ENCODE peak calls at places on chromosomes 12 and 14, in six cellular contexts. B, E, N, F, T and U are unnamed samples.
A peak's percentile ranks its signal among the peaks of the same experiment; 100 is the strongest.

GRCh38 chr14:68328509-68328908 is 464.4 kb downstream of the ZFP36L1 start:
- DNase-seq in F (no peak), N (no peak), B (no peak), E (no peak), T (no peak), U (no peak)

GRCh38 chr12:57276935-57277563 is 26.1 kb upstream of the STAC3 start:
- DNase-seq in N (peak; percentile 45), B (peak; percentile 20), T (no peak), F (no peak), E (no peak), U (no peak)

GRCh38 chr12:121648458-121649028 is 20.9 kb downstream of the MORN3 start:
- DNase-seq in T (no peak), B (no peak), F (no peak), N (no peak), E (no peak), U (no peak)

GRCh38 chr12:21940972-21941521 is at the start of gene ABCC9:
- DNase-seq in T (peak; percentile 66), N (peak; percentile 63), E (no peak), F (no peak), B (peak; percentile 11), U (no peak)

GRCh38 chr12:130859128-130859527 is 12.7 kb upstream of the RAN start:
- DNase-seq in E (no peak), F (no peak), N (no peak), B (no peak), T (no peak), U (no peak)

GRCh38 chr14:94974893-94975292 is 182.4 kb downstream of the DICER1 start:
- DNase-seq in B (no peak), F (no peak), N (no peak), T (no peak), E (no peak), U (no peak)

GRCh38 chr12:15558915-15559528 is 230.2 kb downstream of the EPS8 start:
- DNase-seq in N (no peak), E (no peak), F (no peak), B (no peak), T (no peak), U (no peak)

GRCh38 chr12:49796155-49796554 is 32.1 kb downstream of the NCKAP5L start:
- DNase-seq in T (peak; percentile 35), E (no peak), B (no peak), N (no peak), F (no peak), U (no peak)

GRCh38 chr12:750356-751191 is 1.8 kb upstream of the WNK1 start:
- DNase-seq in T (no peak), N (no peak), E (no peak), B (no peak), F (no peak), U (no peak)

GRCh38 chr14:75981426-75981825 is 369 bp downstream of the TGFB3 start:
- DNase-seq in T (no peak), N (no peak), F (no peak), B (peak; percentile 29), E (no peak), U (peak; percentile 14)

GRCh38 chr14:90288646-90289355 is 32.4 kb downstream of the PSMC1 start:
- DNase-seq in N (no peak), F (no peak), B (no peak), T (peak; percentile 46), E (no peak), U (no peak)

GRCh38 chr12:95624544-95624943 is 73.3 kb upstream of the USP44 start:
- DNase-seq in N (no peak), F (no peak), B (no peak), E (no peak), T (no peak), U (no peak)

GRCh38 chr12:120944645-120945217 is 33.6 kb upstream of the HNF1A start:
- DNase-seq in N (peak; percentile 72), T (no peak), F (peak; percentile 31), E (no peak), B (peak; percentile 72), U (peak; percentile 49)

GRCh38 chr12:49370539-49370938 is 3.3 kb downstream of the SPATS2 start:
- DNase-seq in F (no peak), T (no peak), N (no peak), E (no peak), B (no peak), U (no peak)

GRCh38 chr12:46064548-46064947 is 74.2 kb upstream of the SCAF11 start:
- DNase-seq in F (no peak), N (no peak), T (no peak), B (no peak), E (no peak), U (no peak)